ENCODE peak calls at places on chromosome 16, in eight cellular contexts. One of them, this sample, is unnamed.

GRCh38 chr16:53449816-53450517 is 15.7 kb downstream of the RBL2 start:
- DNase-seq in NCI-H1417: no peak
- DNase-seq in GM03348: no peak
- DNase-seq in NCI-H69: no peak
- DNase-seq in COLO829: no peak
- DNase-seq in neural progenitor cell: no peak
- DNase-seq in stimulated activated CD8-positive, alpha-beta memory T cell treated with anti-CD3 and anti-CD28 coated beads, Interleukin-12 subunit alpha, Interleukin-12 subunit beta, amount 100 ng/mL, for 4 hours: no peak
- DNase-seq in frontal cortex: no peak
- DNase-seq in this sample: no peak

GRCh38 chr16:50692999-50693781 is at the start of gene NOD2:
- DNase-seq in NCI-H69: no peak
- DNase-seq in stimulated activated CD8-positive, alpha-beta memory T cell treated with anti-CD3 and anti-CD28 coated beads, Interleukin-12 subunit alpha, Interleukin-12 subunit beta, amount 100 ng/mL, for 4 hours: no peak
- DNase-seq in neural progenitor cell: peak; percentile 63
- DNase-seq in COLO829: no peak
- DNase-seq in GM03348: peak; percentile 76
- DNase-seq in frontal cortex: peak; percentile 69
- DNase-seq in NCI-H1417: no peak
- DNase-seq in this sample: peak; percentile 18

GRCh38 chr16:84795338-84796053 is 24.3 kb upstream of the CRISPLD2 start:
- DNase-seq in neural progenitor cell: no peak
- DNase-seq in frontal cortex: no peak
- DNase-seq in COLO829: no peak
- DNase-seq in NCI-H69: no peak
- DNase-seq in GM03348: peak; percentile 92
- DNase-seq in stimulated activated CD8-positive, alpha-beta memory T cell treated with anti-CD3 and anti-CD28 coated beads, Interleukin-12 subunit alpha, Interleukin-12 subunit beta, amount 100 ng/mL, for 4 hours: no peak
- DNase-seq in NCI-H1417: no peak
- DNase-seq in this sample: peak; percentile 45

GRCh38 chr16:48334325-48334724 is 50.9 kb downstream of the SIAH1 start:
- DNase-seq in NCI-H1417: no peak
- DNase-seq in GM03348: no peak
- DNase-seq in COLO829: no peak
- DNase-seq in NCI-H69: no peak
- DNase-seq in frontal cortex: no peak
- DNase-seq in stimulated activated CD8-positive, alpha-beta memory T cell treated with anti-CD3 and anti-CD28 coated beads, Interleukin-12 subunit alpha, Interleukin-12 subunit beta, amount 100 ng/mL, for 4 hours: no peak
- DNase-seq in neural progenitor cell: peak; percentile 8
- DNase-seq in this sample: no peak

GRCh38 chr16:12971216-12971615 is 69.8 kb downstream of the SHISA9 start:
- DNase-seq in frontal cortex: peak; percentile 26
- DNase-seq in COLO829: no peak
- DNase-seq in NCI-H69: peak; percentile 97
- DNase-seq in GM03348: no peak
- DNase-seq in neural progenitor cell: no peak
- DNase-seq in NCI-H1417: peak; percentile 67
- DNase-seq in stimulated activated CD8-positive, alpha-beta memory T cell treated with anti-CD3 and anti-CD28 coated beads, Interleukin-12 subunit alpha, Interleukin-12 subunit beta, amount 100 ng/mL, for 4 hours: no peak
- DNase-seq in this sample: peak; percentile 59

GRCh38 chr16:54846761-54847160 is 83.9 kb upstream of the IRX5 start:
- DNase-seq in NCI-H69: no peak
- DNase-seq in stimulated activated CD8-positive, alpha-beta memory T cell treated with anti-CD3 and anti-CD28 coated beads, Interleukin-12 subunit alpha, Interleukin-12 subunit beta, amount 100 ng/mL, for 4 hours: no peak
- DNase-seq in NCI-H1417: no peak
- DNase-seq in frontal cortex: no peak
- DNase-seq in COLO829: no peak
- DNase-seq in GM03348: no peak
- DNase-seq in neural progenitor cell: no peak
- DNase-seq in this sample: peak; percentile 4

GRCh38 chr16:89598199-89598598 is 15.2 kb upstream of the DPEP1 start:
- DNase-seq in neural progenitor cell: no peak
- DNase-seq in NCI-H1417: no peak
- DNase-seq in GM03348: peak; percentile 52
- DNase-seq in COLO829: no peak
- DNase-seq in stimulated activated CD8-positive, alpha-beta memory T cell treated with anti-CD3 and anti-CD28 coated beads, Interleukin-12 subunit alpha, Interleukin-12 subunit beta, amount 100 ng/mL, for 4 hours: no peak
- DNase-seq in frontal cortex: no peak
- DNase-seq in NCI-H69: peak; percentile 47
- DNase-seq in this sample: peak; percentile 60

GRCh38 chr16:29775742-29776408 is 2.2 kb upstream of the ZG16 start:
- DNase-seq in NCI-H69: peak; percentile 86
- DNase-seq in NCI-H1417: no peak
- DNase-seq in GM03348: peak; percentile 31
- DNase-seq in COLO829: no peak
- DNase-seq in frontal cortex: no peak
- DNase-seq in neural progenitor cell: no peak
- DNase-seq in stimulated activated CD8-positive, alpha-beta memory T cell treated with anti-CD3 and anti-CD28 coated beads, Interleukin-12 subunit alpha, Interleukin-12 subunit beta, amount 100 ng/mL, for 4 hours: no peak
- DNase-seq in this sample: peak; percentile 35

GRCh38 chr16:56294599-56294998 is 103.3 kb downstream of the GNAO1 start:
- DNase-seq in NCI-H69: no peak
- DNase-seq in frontal cortex: no peak
- DNase-seq in stimulated activated CD8-positive, alpha-beta memory T cell treated with anti-CD3 and anti-CD28 coated beads, Interleukin-12 subunit alpha, Interleukin-12 subunit beta, amount 100 ng/mL, for 4 hours: no peak
- DNase-seq in COLO829: no peak
- DNase-seq in GM03348: peak; percentile 72
- DNase-seq in neural progenitor cell: no peak
- DNase-seq in NCI-H1417: no peak
- DNase-seq in this sample: no peak

GRCh38 chr16:27520982-27521673 is 28.6 kb downstream of the GTF3C1 start:
- DNase-seq in NCI-H1417: no peak
- DNase-seq in NCI-H69: no peak
- DNase-seq in COLO829: no peak
- DNase-seq in GM03348: no peak
- DNase-seq in stimulated activated CD8-positive, alpha-beta memory T cell treated with anti-CD3 and anti-CD28 coated beads, Interleukin-12 subunit alpha, Interleukin-12 subunit beta, amount 100 ng/mL, for 4 hours: no peak
- DNase-seq in frontal cortex: no peak
- DNase-seq in neural progenitor cell: no peak
- DNase-seq in this sample: peak; percentile 7

GRCh38 chr16:81610144-81610842 is 165.7 kb downstream of the CMIP start:
- DNase-seq in NCI-H69: no peak
- DNase-seq in COLO829: no peak
- DNase-seq in neural progenitor cell: no peak
- DNase-seq in GM03348: peak; percentile 95
- DNase-seq in NCI-H1417: no peak
- DNase-seq in stimulated activated CD8-positive, alpha-beta memory T cell treated with anti-CD3 and anti-CD28 coated beads, Interleukin-12 subunit alpha, Interleukin-12 subunit beta, amount 100 ng/mL, for 4 hours: no peak
- DNase-seq in frontal cortex: peak; percentile 78
- DNase-seq in this sample: no peak

GRCh38 chr16:85445779-85446222 is 167.3 kb upstream of the GSE1 start:
- DNase-seq in frontal cortex: no peak
- DNase-seq in COLO829: no peak
- DNase-seq in stimulated activated CD8-positive, alpha-beta memory T cell treated with anti-CD3 and anti-CD28 coated beads, Interleukin-12 subunit alpha, Interleukin-12 subunit beta, amount 100 ng/mL, for 4 hours: no peak
- DNase-seq in neural progenitor cell: no peak
- DNase-seq in GM03348: no peak
- DNase-seq in NCI-H69: peak; percentile 89
- DNase-seq in NCI-H1417: no peak
- DNase-seq in this sample: no peak

GRCh38 chr16:4968879-4969278 is 10.7 kb downstream of the SEC14L5 start:
- DNase-seq in neural progenitor cell: peak; percentile 70
- DNase-seq in NCI-H1417: no peak
- DNase-seq in frontal cortex: no peak
- DNase-seq in NCI-H69: peak; percentile 36
- DNase-seq in stimulated activated CD8-positive, alpha-beta memory T cell treated with anti-CD3 and anti-CD28 coated beads, Interleukin-12 subunit alpha, Interleukin-12 subunit beta, amount 100 ng/mL, for 4 hours: no peak
- DNase-seq in GM03348: no peak
- DNase-seq in COLO829: no peak
- DNase-seq in this sample: peak; percentile 36

GRCh38 chr16:49537924-49538455 is 164.4 kb downstream of the C16orf78 start:
- DNase-seq in neural progenitor cell: no peak
- DNase-seq in COLO829: no peak
- DNase-seq in GM03348: no peak
- DNase-seq in frontal cortex: no peak
- DNase-seq in NCI-H69: no peak
- DNase-seq in NCI-H1417: no peak
- DNase-seq in stimulated activated CD8-positive, alpha-beta memory T cell treated with anti-CD3 and anti-CD28 coated beads, Interleukin-12 subunit alpha, Interleukin-12 subunit beta, amount 100 ng/mL, for 4 hours: no peak
- DNase-seq in this sample: no peak

GRCh38 chr16:29738514-29738913 is 7.3 kb downstream of the C16orf54 start:
- DNase-seq in GM03348: no peak
- DNase-seq in frontal cortex: no peak
- DNase-seq in NCI-H69: no peak
- DNase-seq in NCI-H1417: no peak
- DNase-seq in COLO829: no peak
- DNase-seq in stimulated activated CD8-positive, alpha-beta memory T cell treated with anti-CD3 and anti-CD28 coated beads, Interleukin-12 subunit alpha, Interleukin-12 subunit beta, amount 100 ng/mL, for 4 hours: no peak
- DNase-seq in neural progenitor cell: no peak
- DNase-seq in this sample: no peak

GRCh38 chr16:79008869-79009179 is 591.7 kb downstream of the MAF start:
- DNase-seq in stimulated activated CD8-positive, alpha-beta memory T cell treated with anti-CD3 and anti-CD28 coated beads, Interleukin-12 subunit alpha, Interleukin-12 subunit beta, amount 100 ng/mL, for 4 hours: no peak
- DNase-seq in frontal cortex: no peak
- DNase-seq in neural progenitor cell: no peak
- DNase-seq in GM03348: no peak
- DNase-seq in NCI-H1417: peak; percentile 67
- DNase-seq in COLO829: no peak
- DNase-seq in NCI-H69: no peak
- DNase-seq in this sample: no peak

GRCh38 chr16:53080345-53081031 is 25.7 kb downstream of the CHD9 start:
- DNase-seq in GM03348: peak; percentile 90
- DNase-seq in stimulated activated CD8-positive, alpha-beta memory T cell treated with anti-CD3 and anti-CD28 coated beads, Interleukin-12 subunit alpha, Interleukin-12 subunit beta, amount 100 ng/mL, for 4 hours: no peak
- DNase-seq in frontal cortex: no peak
- DNase-seq in COLO829: peak; percentile 84
- DNase-seq in NCI-H69: peak; percentile 57
- DNase-seq in NCI-H1417: no peak
- DNase-seq in neural progenitor cell: no peak
- DNase-seq in this sample: peak; percentile 65

GRCh38 chr16:73113326-73113720 is 65.4 kb upstream of the ZFHX3 start:
- DNase-seq in GM03348: peak; percentile 80
- DNase-seq in frontal cortex: no peak
- DNase-seq in stimulated activated CD8-positive, alpha-beta memory T cell treated with anti-CD3 and anti-CD28 coated beads, Interleukin-12 subunit alpha, Interleukin-12 subunit beta, amount 100 ng/mL, for 4 hours: no peak
- DNase-seq in COLO829: peak; percentile 57
- DNase-seq in neural progenitor cell: no peak
- DNase-seq in NCI-H69: no peak
- DNase-seq in NCI-H1417: no peak
- DNase-seq in this sample: no peak